ENCODE peak calls at places on chromosome 3, in ten cellular contexts. D is CD8-positive, alpha-beta T cell; Q is endothelial cell of umbilical vein; R is lower lobe of right lung; B is fibroblast of pulmonary artery; K is AG04449; G is pancreas; V is choroid plexus epithelial cell; H is dorsolateral prefrontal cortex; Y is NB4. M is an unnamed sample.

GRCh38 chr3:52039846-52040245 is 16.5 kb downstream of the DUSP7 start:
- DNase-seq in G (peak; percentile 86), H (peak; percentile 97), B (peak; percentile 75), Q (no peak), Y (no peak), D (no peak), V (no peak), K (no peak), R (peak; percentile 91), M (no peak)

GRCh38 chr3:54859204-54859603 is 68.7 kb downstream of the LRTM1 start:
- DNase-seq in K (no peak), V (peak; percentile 67), G (no peak), R (no peak), B (peak; percentile 31), D (no peak), Q (no peak), Y (no peak), H (no peak), M (no peak)

GRCh38 chr3:165128544-165128943 is 50.2 kb upstream of the SI start:
- DNase-seq in R (no peak), Q (no peak), Y (no peak), G (no peak), V (no peak), D (no peak), H (no peak), K (no peak), B (no peak), M (no peak)

GRCh38 chr3:39531681-39532080 is 64.2 kb downstream of the MOBP start:
- DNase-seq in Q (peak; percentile 98), D (no peak), H (no peak), Y (peak; percentile 4), R (no peak), K (no peak), B (peak; percentile 95), G (no peak), V (peak; percentile 65), M (no peak)

GRCh38 chr3:50168791-50169190 is 13.7 kb downstream of the SEMA3F start:
- DNase-seq in V (no peak), D (no peak), R (no peak), K (no peak), B (no peak), Y (no peak), Q (no peak), G (no peak), H (no peak), M (no peak)

GRCh38 chr3:129481783-129482332 is 41.8 kb downstream of the IFT122 start:
- DNase-seq in R (peak; percentile 61), B (peak; percentile 85), H (no peak), V (peak; percentile 23), Y (peak; percentile 9), G (no peak), K (no peak), D (peak; percentile 6), Q (peak; percentile 17), M (no peak)

GRCh38 chr3:171994646-171995441 is 44.5 kb upstream of the FNDC3B start:
- DNase-seq in H (no peak), Q (no peak), R (no peak), K (peak; percentile 84), V (peak; percentile 91), Y (peak; percentile 61), B (peak; percentile 87), D (no peak), G (no peak), M (no peak)

GRCh38 chr3:144403040-144403457 is 431.4 kb downstream of the DIPK2A start:
- DNase-seq in G (no peak), V (peak; percentile 49), Q (no peak), K (no peak), D (no peak), R (no peak), B (peak; percentile 56), Y (no peak), H (no peak), M (no peak)

GRCh38 chr3:71579934-71580318 is 3.6 kb downstream of the FOXP1 start:
- DNase-seq in Y (peak; percentile 82), H (no peak), K (no peak), D (no peak), V (peak; percentile 62), B (no peak), Q (peak; percentile 72), R (no peak), G (no peak), M (peak; percentile 15)

GRCh38 chr3:151816091-151816604 is 2.2 kb downstream of the AADAC start:
- DNase-seq in Q (peak; percentile 12), B (peak; percentile 89), R (no peak), D (no peak), V (peak; percentile 58), K (peak; percentile 9), G (no peak), H (no peak), Y (no peak), M (no peak)

GRCh38 chr3:193981534-193981933 is 154.4 kb upstream of the HES1 start:
- DNase-seq in Y (no peak), Q (peak; percentile 23), G (no peak), V (no peak), R (no peak), B (no peak), H (no peak), K (no peak), D (no peak), M (no peak)

GRCh38 chr3:138089091-138089490 is 26.3 kb downstream of the DZIP1L start:
- DNase-seq in R (no peak), D (no peak), Y (no peak), B (peak; percentile 43), H (no peak), Q (no peak), V (peak; percentile 63), G (no peak), K (peak; percentile 40), M (no peak)

GRCh38 chr3:176906046-176906905 is 291.0 kb downstream of the TBL1XR1 start:
- DNase-seq in V (peak; percentile 76), G (no peak), K (peak; percentile 5), R (no peak), Y (no peak), B (peak; percentile 93), D (no peak), H (no peak), Q (peak; percentile 88), M (no peak)

GRCh38 chr3:135106445-135106844 is 311.4 kb downstream of the EPHB1 start:
- DNase-seq in Q (no peak), B (peak; percentile 2), H (no peak), G (peak; percentile 62), Y (peak; percentile 43), V (no peak), K (no peak), D (no peak), R (no peak), M (peak; percentile 81)

GRCh38 chr3:121855555-121855954 is 20.5 kb downstream of the EAF2 start:
- DNase-seq in R (no peak), G (no peak), D (no peak), B (peak; percentile 17), V (peak; percentile 36), Y (peak; percentile 51), K (no peak), H (no peak), Q (peak; percentile 8), M (no peak)
- TF ChIP-seq CTCF in R (peak; percentile 15), G (peak; percentile 12), D (no peak), B (peak; percentile 34), V (peak; percentile 41), Y (peak; percentile 41), K (no peak), H (no peak), Q (no peak), M (peak; percentile 32)

DNA sequence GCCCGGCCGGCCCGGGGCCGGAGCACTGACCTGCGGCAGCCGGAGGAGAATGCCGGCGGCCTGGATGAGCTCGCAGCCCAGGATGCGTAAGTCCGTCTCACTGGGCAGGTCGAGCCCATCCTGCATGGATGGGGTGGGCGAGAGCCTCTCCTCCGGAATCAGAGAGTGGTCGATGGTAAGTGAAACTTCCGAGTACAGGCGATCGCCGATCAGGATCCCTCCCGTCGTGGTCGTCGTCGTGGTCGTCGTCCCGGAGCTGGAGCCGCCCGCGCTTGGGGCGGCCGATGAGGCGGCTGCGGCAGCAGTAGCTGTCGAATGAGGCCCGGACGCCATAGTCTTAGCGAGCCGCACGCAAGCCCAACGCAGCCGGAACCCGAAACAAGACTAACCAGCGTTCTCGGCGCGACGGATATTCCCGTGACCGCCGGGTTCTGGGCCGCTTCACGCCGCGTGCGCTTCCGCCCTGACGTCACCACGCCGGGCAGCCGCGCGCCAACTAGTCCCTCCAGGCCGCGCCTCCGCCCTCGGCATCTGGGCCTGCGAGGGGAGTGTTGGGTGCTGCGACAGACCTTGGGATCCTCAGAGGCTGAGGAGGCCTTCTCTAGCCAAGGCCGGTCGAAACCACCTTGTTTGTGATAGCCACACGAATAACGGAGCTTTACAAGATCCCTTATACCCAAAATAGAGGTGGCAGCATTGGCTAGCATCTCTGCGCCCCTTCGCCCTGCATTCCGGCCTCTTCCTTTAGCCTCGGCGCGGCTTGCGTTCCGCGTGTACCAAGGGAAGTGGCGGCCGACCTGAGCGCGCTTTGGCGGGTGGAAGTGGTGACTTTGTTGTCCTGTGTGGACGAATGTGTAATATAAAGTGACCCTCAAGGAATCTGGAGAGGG is at the start of gene CCNL1:
- DNase-seq in H (peak; percentile 95), R (peak; percentile 98), G (peak; percentile 97), D (peak; percentile 92), Q (peak; percentile 96), Y (peak; percentile 98), V (peak; percentile 99), B (peak; percentile 99), K (peak; percentile 92), M (peak; percentile 91)
- TF ChIP-seq CTCF in H (no peak), R (no peak), G (no peak), D (no peak), Q (no peak), Y (no peak), V (no peak), B (no peak), K (no peak), M (no peak)

DNA sequence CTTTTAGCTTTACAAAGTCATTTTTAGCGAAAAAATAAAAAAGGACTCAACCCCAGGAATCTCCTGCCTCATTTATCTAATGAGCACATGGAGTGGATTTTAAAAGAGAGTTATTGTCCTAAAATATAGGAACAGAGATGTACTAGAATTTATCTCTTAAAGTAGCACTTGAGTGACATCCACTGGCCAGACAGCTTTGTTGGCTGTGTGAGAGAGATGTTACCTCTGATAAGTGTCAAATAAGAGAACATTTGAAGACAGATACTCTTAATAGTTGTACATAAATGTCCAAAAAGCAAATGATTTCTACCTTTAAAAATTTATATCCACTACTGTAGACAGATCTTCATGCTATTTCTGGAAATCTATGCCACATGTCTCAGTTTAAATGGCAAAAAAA is 12.3 kb upstream of the MFSD1 start:
- DNase-seq in B (peak; percentile 79), G (no peak), D (no peak), Y (peak; percentile 59), Q (peak; percentile 75), V (peak; percentile 90), K (no peak), R (no peak), H (no peak), M (no peak)
- TF ChIP-seq CTCF in B (peak; percentile 44), G (no peak), D (no peak), Y (no peak), Q (peak; percentile 30), V (peak; percentile 68), K (peak; percentile 52), R (peak; percentile 36), H (no peak), M (no peak)

DNA sequence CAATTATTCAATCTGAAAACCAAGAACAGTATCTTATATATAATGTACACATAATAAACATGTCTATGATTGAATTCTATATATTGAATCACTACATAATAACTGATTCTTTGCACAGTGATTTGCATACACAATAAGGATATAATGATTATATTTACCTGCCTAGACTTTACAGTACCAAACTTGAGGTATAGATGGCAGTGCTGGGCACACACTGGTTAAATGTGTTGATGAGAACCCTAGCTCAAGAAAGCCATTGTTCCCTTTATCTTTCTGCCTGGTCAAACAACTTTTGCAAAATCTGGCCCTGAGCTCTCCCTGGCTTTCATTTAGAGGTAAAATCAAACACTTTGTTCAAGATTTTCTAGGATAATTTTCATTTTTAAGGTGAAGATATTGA is 697.7 kb downstream of the TUSC7 start:
- DNase-seq in D (no peak), V (peak; percentile 42), Y (peak; percentile 15), R (no peak), G (no peak), B (peak; percentile 32), H (no peak), K (no peak), Q (peak; percentile 40), M (no peak)
- TF ChIP-seq CTCF in D (no peak), V (peak; percentile 56), Y (no peak), R (no peak), G (no peak), B (peak; percentile 43), H (no peak), K (peak; percentile 14), Q (peak; percentile 40), M (peak; percentile 41)

M was measured in nephron progenitor cell.